ENCODE peak calls at places on chromosomes 16 and 17, in five cellular contexts. One of them, this sample, is unnamed.

GRCh38 chr17:44555056-44555455 is 2.2 kb upstream of the FZD2 start:
- DNase-seq in K562: peak
- DNase-seq in HCT116: no peak
- DNase-seq in H1: no peak
- DNase-seq in HepG2: no peak
- DNase-seq in this sample: no peak

GRCh38 chr17:15981646-15982580 is 17.6 kb downstream of the ZSWIM7 start:
- DNase-seq in K562: peak
- DNase-seq in H1: no peak
- DNase-seq in HepG2: no peak
- DNase-seq in HCT116: no peak
- DNase-seq in this sample: no peak

GRCh38 chr17:59498421-59499307 is 66.7 kb upstream of the DHX40 start:
- DNase-seq in HCT116: no peak
- DNase-seq in K562: no peak
- DNase-seq in HepG2: peak
- DNase-seq in H1: no peak
- DNase-seq in this sample: no peak

GRCh38 chr16:84842516-84843148 is 22.8 kb downstream of the CRISPLD2 start:
- DNase-seq in K562: no peak
- DNase-seq in H1: no peak
- DNase-seq in HepG2: no peak
- DNase-seq in HCT116: no peak
- DNase-seq in this sample: no peak

GRCh38 chr17:17506181-17506741 is 10.1 kb upstream of the RASD1 start:
- DNase-seq in H1: no peak
- DNase-seq in K562: no peak
- DNase-seq in HCT116: no peak
- DNase-seq in HepG2: no peak
- DNase-seq in this sample: no peak

GRCh38 chr16:88815227-88815626 is 3.5 kb upstream of the APRT start:
- DNase-seq in H1: no peak
- DNase-seq in K562: no peak
- DNase-seq in HepG2: no peak
- DNase-seq in HCT116: no peak
- DNase-seq in this sample: no peak

GRCh38 chr16:11191665-11192064 is 64.3 kb downstream of the SOCS1 start:
- DNase-seq in HepG2: no peak
- DNase-seq in HCT116: no peak
- DNase-seq in K562: no peak
- DNase-seq in H1: no peak
- DNase-seq in this sample: no peak

GRCh38 chr17:38539386-38539785 is 66.4 kb downstream of the SRCIN1 start:
- DNase-seq in H1: no peak
- DNase-seq in HepG2: no peak
- DNase-seq in K562: no peak
- DNase-seq in HCT116: no peak
- DNase-seq in this sample: no peak

GRCh38 chr16:85888405-85889331 is 10.3 kb upstream of the IRF8 start:
- DNase-seq in HCT116: no peak
- DNase-seq in HepG2: peak
- DNase-seq in K562: no peak
- DNase-seq in H1: no peak
- DNase-seq in this sample: no peak

GRCh38 chr16:71626018-71626857 is at the start of gene MARVELD3:
- DNase-seq in HepG2: peak
- DNase-seq in K562: peak
- DNase-seq in HCT116: peak
- DNase-seq in H1: peak
- DNase-seq in this sample: no peak

GRCh38 chr16:56301391-56301850 is 110.1 kb downstream of the GNAO1 start:
- DNase-seq in K562: no peak
- DNase-seq in HepG2: no peak
- DNase-seq in H1: no peak
- DNase-seq in HCT116: no peak
- DNase-seq in this sample: no peak

GRCh38 chr17:70366421-70366820 is 197.1 kb downstream of the KCNJ2 start:
- DNase-seq in H1: no peak
- DNase-seq in HepG2: no peak
- DNase-seq in HCT116: no peak
- DNase-seq in K562: no peak
- DNase-seq in this sample: peak

GRCh38 chr16:15598648-15599190 is 44.2 kb downstream of the MARF1 start:
- DNase-seq in K562: no peak
- DNase-seq in HCT116: no peak
- DNase-seq in HepG2: no peak
- DNase-seq in H1: no peak
- DNase-seq in this sample: no peak

GRCh38 chr16:13435873-13436474 is 484.0 kb upstream of the ERCC4 start:
- DNase-seq in HCT116: no peak
- DNase-seq in K562: peak
- DNase-seq in H1: peak
- DNase-seq in HepG2: no peak
- DNase-seq in this sample: peak

GRCh38 chr17:19719365-19720209 is 3.2 kb upstream of the SLC47A2 start:
- DNase-seq in K562: no peak
- DNase-seq in HCT116: no peak
- DNase-seq in HepG2: no peak
- DNase-seq in H1: no peak
- DNase-seq in this sample: no peak

GRCh38 chr17:46182961-46183360 is 10.3 kb downstream of the KANSL1 start:
- DNase-seq in K562: peak
- DNase-seq in H1: no peak
- DNase-seq in HCT116: no peak
- DNase-seq in HepG2: no peak
- DNase-seq in this sample: no peak

DNA sequence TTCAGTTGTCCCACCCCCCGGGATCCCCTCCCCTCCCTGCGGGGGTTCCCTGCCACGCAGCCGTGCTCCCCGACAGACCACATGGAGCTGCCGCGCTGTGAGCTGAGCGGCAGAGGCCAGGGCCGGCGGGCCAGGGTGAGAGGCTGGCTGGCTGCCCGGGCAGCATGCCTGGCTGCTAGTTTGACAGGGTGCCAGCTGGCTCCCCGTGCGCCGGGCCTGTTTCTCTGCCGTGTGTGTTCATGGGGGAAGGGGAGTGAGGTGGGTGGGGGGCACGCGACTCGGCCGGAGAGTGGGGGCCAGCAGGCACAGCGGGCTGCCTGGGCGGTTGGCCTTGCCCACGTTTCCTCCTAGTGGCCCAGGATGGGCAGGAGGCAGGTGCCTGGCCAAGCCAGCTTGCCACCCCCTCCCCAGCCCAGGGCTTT is 34.1 kb downstream of the BAHCC1 start:
- DNase-seq in HepG2: no peak
- DNase-seq in H1: no peak
- DNase-seq in HCT116: no peak
- DNase-seq in K562: no peak
- DNase-seq in this sample: no peak
- TF ChIP-seq ZNF274 in HepG2: no peak
- TF ChIP-seq ZNF274 in H1: no peak
- TF ChIP-seq ZNF274 in HCT116: no peak
- TF ChIP-seq ZNF274 in K562: no peak
- TF ChIP-seq ZNF274 in this sample: no peak

GRCh38 chr17:81902653-81903414 is 796 bp downstream of the NPB start:
- DNase-seq in K562: peak
- DNase-seq in HepG2: no peak
- DNase-seq in HCT116: no peak
- DNase-seq in H1: no peak
- DNase-seq in this sample: no peak
- H3K4me3 ChIP-seq in K562: peak
- H3K4me3 ChIP-seq in HepG2: peak
- H3K4me3 ChIP-seq in HCT116: no peak
- H3K4me3 ChIP-seq in H1: peak
- H3K4me3 ChIP-seq in this sample: peak

GRCh38 chr17:57810740-57811632 is 38.9 kb downstream of the MRPS23 start:
- DNase-seq in HCT116: no peak
- DNase-seq in H1: no peak
- DNase-seq in HepG2: peak
- DNase-seq in K562: no peak
- DNase-seq in this sample: no peak

GRCh38 chr17:57809879-57810278 is 40.0 kb downstream of the MRPS23 start:
- DNase-seq in HepG2: no peak
- DNase-seq in K562: no peak
- DNase-seq in H1: no peak
- DNase-seq in HCT116: no peak
- DNase-seq in this sample: no peak

GRCh38 chr17:57808882-57809281 is 41.0 kb downstream of the MRPS23 start:
- DNase-seq in H1: no peak
- DNase-seq in HepG2: no peak
- DNase-seq in K562: no peak
- DNase-seq in HCT116: no peak
- DNase-seq in this sample: no peak

GRCh38 chr17:57806083-57806830 is 43.6 kb downstream of the MRPS23 start:
- DNase-seq in HCT116: no peak
- DNase-seq in HepG2: no peak
- DNase-seq in H1: no peak
- DNase-seq in K562: no peak
- DNase-seq in this sample: no peak

GRCh38 chr17:57811633-57812280 is 38.1 kb downstream of the MRPS23 start:
- DNase-seq in H1: no peak
- DNase-seq in K562: no peak
- DNase-seq in HCT116: peak
- DNase-seq in HepG2: no peak
- DNase-seq in this sample: no peak
- TF ChIP-seq ZNF274 in H1: no peak
- TF ChIP-seq ZNF274 in K562: no peak
- TF ChIP-seq ZNF274 in HCT116: no peak
- TF ChIP-seq ZNF274 in HepG2: no peak
- TF ChIP-seq ZNF274 in this sample: no peak

DNA sequence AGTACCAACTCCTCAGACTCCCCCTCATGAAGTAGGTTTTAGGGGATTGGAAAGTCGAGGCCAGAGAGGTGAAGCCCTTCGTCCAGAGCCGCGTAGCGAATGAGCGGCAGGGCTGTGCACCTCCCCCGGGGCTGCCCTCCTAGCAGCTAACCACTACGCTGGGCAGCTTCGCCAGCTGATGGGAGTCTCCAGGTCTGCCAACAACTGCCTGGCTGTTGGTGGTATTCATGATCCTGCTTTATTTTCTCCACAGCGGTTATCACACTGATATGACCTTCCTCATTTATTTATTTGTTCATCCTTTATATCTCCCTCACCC is 773 bp upstream of the NETO2 start:
- DNase-seq in HCT116: no peak
- DNase-seq in HepG2: no peak
- DNase-seq in K562: no peak
- DNase-seq in H1: no peak
- DNase-seq in this sample: no peak
- H3K4me3 ChIP-seq in HCT116: no peak
- H3K4me3 ChIP-seq in HepG2: peak
- H3K4me3 ChIP-seq in K562: peak
- H3K4me3 ChIP-seq in H1: peak
- H3K4me3 ChIP-seq in this sample: peak

This sample was measured in NT2/D1.